ENCODE peak calls at places on chromosomes 1 and 21, in seven cellular contexts. N is epithelial cell of proximal tubule, E is Caco-2, W is lower lobe of right lung, S is PC-9, X is AG09309, T is psoas muscle. A is an unnamed sample.

GRCh38 chr1:210448293-210448892 is 119.7 kb downstream of the HHAT start:
- DNase-seq in W (no peak), T (no peak), N (no peak), E (peak), X (peak), S (peak), A (no peak)

GRCh38 chr1:17572264-17572985 is 32.9 kb downstream of the ARHGEF10L start:
- DNase-seq in E (peak), N (no peak), X (no peak), T (no peak), W (no peak), S (no peak), A (no peak)

GRCh38 chr1:194309697-194310096 is 1123.3 kb upstream of the B3GALT2 start:
- DNase-seq in X (no peak), T (no peak), E (no peak), S (no peak), W (no peak), N (no peak), A (no peak)

GRCh38 chr21:37244506-37245083 is 22.5 kb downstream of the VPS26C start:
- DNase-seq in N (no peak), T (no peak), S (no peak), X (no peak), E (no peak), W (no peak), A (no peak)

GRCh38 chr1:169427081-169427611 is at the start of gene CCDC181:
- DNase-seq in N (peak), T (peak), W (peak), E (no peak), S (no peak), X (no peak), A (peak)

GRCh38 chr1:64107587-64107986 is 95.8 kb upstream of the UBE2U start:
- DNase-seq in X (no peak), E (no peak), S (no peak), T (no peak), N (no peak), W (no peak), A (no peak)

GRCh38 chr1:67540733-67541125 is 110.5 kb upstream of the SERBP1 start:
- DNase-seq in T (no peak), W (no peak), S (no peak), X (no peak), E (no peak), N (no peak), A (no peak)

GRCh38 chr1:165306543-165307434 is 49.7 kb downstream of the LMX1A start:
- DNase-seq in E (no peak), X (no peak), S (no peak), N (no peak), W (no peak), T (no peak), A (no peak)

GRCh38 chr1:227916655-227917054 is 31.1 kb downstream of the WNT9A start:
- DNase-seq in S (no peak), W (no peak), N (no peak), E (no peak), T (no peak), X (no peak), A (no peak)

GRCh38 chr21:44349847-44350772 is 3.3 kb upstream of the TRPM2 start:
- DNase-seq in E (no peak), X (no peak), N (no peak), W (no peak), S (no peak), T (no peak), A (no peak)

GRCh38 chr1:27522148-27522859 is 32.3 kb upstream of the WASF2 start:
- DNase-seq in E (no peak), S (no peak), N (no peak), T (no peak), X (no peak), W (peak), A (no peak)

GRCh38 chr1:60952566-60953215 is 129.7 kb upstream of the NFIA start:
- DNase-seq in E (no peak), T (no peak), N (no peak), X (no peak), W (no peak), S (no peak), A (no peak)

GRCh38 chr1:32071758-32072621 is 749 bp upstream of the TMEM39B start:
- DNase-seq in X (peak), N (no peak), E (no peak), T (no peak), W (no peak), S (no peak), A (no peak)

GRCh38 chr1:186859995-186860394 is 31.2 kb downstream of the PLA2G4A start:
- DNase-seq in X (no peak), W (no peak), S (no peak), E (no peak), N (no peak), T (no peak), A (no peak)

GRCh38 chr1:2474933-2475371 is 1.1 kb upstream of the PLCH2 start:
- DNase-seq in N (no peak), T (peak), S (no peak), X (no peak), E (no peak), W (no peak), A (no peak)

GRCh38 chr1:26021647-26022403 is at the start of gene EXTL1:
- DNase-seq in N (no peak), T (peak), S (no peak), W (no peak), E (peak), X (no peak), A (no peak)
- H3K4me3 ChIP-seq in N (no peak), T (peak), S (no peak), W (peak), E (no peak), X (peak), A (peak)

DNA sequence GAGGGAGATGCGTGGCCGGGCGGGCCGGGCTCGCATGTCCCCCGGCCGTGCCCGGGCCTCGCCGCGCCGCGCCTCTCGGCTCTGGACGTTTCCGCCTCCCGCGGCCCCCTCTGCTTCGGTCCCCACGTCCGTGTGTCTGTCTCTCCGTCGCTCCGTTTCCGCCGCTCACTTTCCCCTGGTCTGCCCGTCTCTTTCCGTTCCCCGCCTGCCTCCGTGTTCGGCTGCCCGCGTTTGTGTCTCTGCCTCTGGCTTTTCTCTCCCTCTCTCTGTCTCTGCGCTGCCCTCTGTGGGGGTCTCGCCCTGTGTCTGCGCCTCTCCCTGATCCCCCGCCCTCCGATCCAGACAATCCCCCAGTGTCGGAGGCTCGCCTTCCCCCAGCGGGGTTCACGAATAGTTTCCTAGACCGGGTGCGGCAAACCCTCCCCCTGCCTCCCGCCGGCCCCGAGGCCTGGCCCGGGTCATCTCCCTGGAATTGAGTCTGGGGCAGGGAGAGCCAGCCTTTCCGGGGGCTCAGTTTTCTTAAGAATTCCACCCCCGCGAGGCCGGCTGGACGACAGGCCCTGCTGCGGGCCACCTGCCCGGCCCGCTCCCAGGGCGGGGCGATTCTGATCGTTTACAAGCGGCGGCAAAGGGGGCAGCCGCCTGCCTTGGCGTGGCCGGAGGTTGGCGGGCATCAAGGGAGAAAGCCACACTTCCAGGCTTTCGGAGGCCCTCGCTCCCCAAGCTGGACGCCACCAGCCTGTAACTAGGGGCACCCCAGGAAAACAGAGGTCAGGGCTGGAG is 841 bp downstream of the NBL1 start:
- DNase-seq in S (no peak), E (no peak), X (no peak), W (no peak), T (peak), N (no peak), A (no peak)
- TF ChIP-seq CTCF in S (no peak), E (no peak), X (no peak), W (no peak), T (no peak), N (no peak), A (no peak)

DNA sequence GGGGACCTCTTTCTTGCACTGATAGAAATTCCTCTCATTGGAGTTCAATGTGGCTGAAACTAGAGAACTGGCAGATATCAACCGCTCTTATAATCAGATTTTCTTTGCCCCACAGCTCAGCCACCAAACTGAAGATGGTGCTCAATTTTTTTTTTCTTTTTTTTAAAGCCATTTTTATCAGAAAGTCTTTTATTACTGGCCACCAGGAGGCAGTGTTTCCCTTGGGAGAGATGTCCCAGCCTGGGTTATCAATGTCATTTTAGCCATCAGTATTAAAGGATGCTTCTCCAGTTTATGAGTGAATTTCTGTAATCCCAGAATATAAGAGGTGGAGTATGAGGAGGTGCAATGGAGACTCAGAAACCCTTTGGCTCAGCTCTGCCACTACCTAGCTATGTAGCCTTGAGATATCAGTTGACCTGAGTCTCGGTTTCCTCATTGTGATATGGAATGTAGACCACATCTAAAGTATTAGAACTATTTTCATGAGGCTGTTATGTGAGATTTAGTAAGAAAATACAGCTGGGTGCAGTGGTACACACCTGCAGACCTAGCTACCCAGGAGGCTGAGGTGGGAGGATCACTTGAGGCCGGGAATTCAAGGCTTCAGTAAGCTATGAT is 27.6 kb downstream of the CD244 start:
- DNase-seq in T (no peak), N (no peak), X (no peak), E (peak), W (no peak), S (peak), A (no peak)
- H3K4me3 ChIP-seq in T (no peak), N (no peak), X (no peak), E (no peak), W (no peak), S (no peak), A (no peak)

GRCh38 chr1:151047925-151048644 is 534 bp downstream of the C1orf56 start:
- DNase-seq in S (peak), T (peak), N (no peak), E (peak), W (peak), X (no peak), A (peak)
- TF ChIP-seq CTCF in S (no peak), T (peak), N (peak), E (peak), W (peak), X (peak), A (no peak)

GRCh38 chr21:35046223-35046690 is 2.8 kb downstream of the RUNX1 start:
- DNase-seq in E (no peak), T (no peak), W (no peak), S (no peak), N (no peak), X (no peak), A (no peak)

GRCh38 chr21:35044770-35045538 is 4.1 kb downstream of the RUNX1 start:
- DNase-seq in N (no peak), X (no peak), E (no peak), W (no peak), T (no peak), S (no peak), A (no peak)

GRCh38 chr21:35043549-35043948 is 5.6 kb downstream of the RUNX1 start:
- DNase-seq in N (no peak), W (no peak), S (no peak), T (no peak), X (no peak), E (no peak), A (no peak)

GRCh38 chr21:35045539-35046222 is 3.4 kb downstream of the RUNX1 start:
- DNase-seq in X (no peak), W (no peak), E (no peak), N (no peak), T (no peak), S (no peak), A (no peak)

GRCh38 chr21:35044128-35044527 is 5.0 kb downstream of the RUNX1 start:
- DNase-seq in S (no peak), T (no peak), W (no peak), E (no peak), N (no peak), X (no peak), A (no peak)
- H3K4me3 ChIP-seq in S (no peak), T (peak), W (no peak), E (no peak), N (no peak), X (no peak), A (no peak)

GRCh38 chr1:204565617-204566582 is 49.7 kb downstream of the MDM4 start:
- DNase-seq in S (peak), W (no peak), X (peak), T (no peak), E (peak), N (peak), A (peak)
- TF ChIP-seq CTCF in S (peak), W (peak), X (peak), T (peak), E (peak), N (peak), A (peak)

A was measured in retinal pigment epithelial cell.